ENCODE peak calls at places on chromosomes 13 and 19, in four cellular contexts. One of them, this sample, is unnamed.

GRCh38 chr19:7004313-7004931 is 16.8 kb downstream of the MBD3L2B start:
- DNase-seq in brain microvascular endothelial cell: peak
- DNase-seq in Peyer's patch: no peak
- DNase-seq in ovary: no peak
- DNase-seq in this sample: no peak

GRCh38 chr13:97537110-97537509 is 103.1 kb downstream of the RAP2A start:
- DNase-seq in brain microvascular endothelial cell: no peak
- DNase-seq in ovary: no peak
- DNase-seq in Peyer's patch: no peak
- DNase-seq in this sample: no peak

GRCh38 chr13:34437873-34438272 is 504.2 kb upstream of the NBEA start:
- DNase-seq in Peyer's patch: no peak
- DNase-seq in ovary: no peak
- DNase-seq in brain microvascular endothelial cell: no peak
- DNase-seq in this sample: no peak

GRCh38 chr13:25865391-25865790 is 186.4 kb downstream of the SHISA2 start:
- DNase-seq in Peyer's patch: no peak
- DNase-seq in ovary: no peak
- DNase-seq in brain microvascular endothelial cell: no peak
- DNase-seq in this sample: no peak

GRCh38 chr13:94345374-94346195 is 133.9 kb downstream of the DCT start:
- DNase-seq in brain microvascular endothelial cell: no peak
- DNase-seq in Peyer's patch: no peak
- DNase-seq in ovary: no peak
- DNase-seq in this sample: no peak

GRCh38 chr13:59531571-59532091 is 632.1 kb downstream of the DIAPH3 start:
- DNase-seq in ovary: peak
- DNase-seq in brain microvascular endothelial cell: peak
- DNase-seq in Peyer's patch: peak
- DNase-seq in this sample: peak

GRCh38 chr13:113905018-113905417 is 41.1 kb upstream of the GAS6 start:
- DNase-seq in ovary: peak
- DNase-seq in brain microvascular endothelial cell: no peak
- DNase-seq in Peyer's patch: no peak
- DNase-seq in this sample: no peak

GRCh38 chr13:113393226-113393571 is 29.3 kb upstream of the GRTP1 start:
- DNase-seq in brain microvascular endothelial cell: no peak
- DNase-seq in Peyer's patch: no peak
- DNase-seq in ovary: no peak
- DNase-seq in this sample: no peak

GRCh38 chr13:80226645-80227044 is 114.3 kb downstream of the SPRY2 start:
- DNase-seq in brain microvascular endothelial cell: no peak
- DNase-seq in Peyer's patch: no peak
- DNase-seq in ovary: no peak
- DNase-seq in this sample: no peak

GRCh38 chr13:113649212-113649611 is 8.8 kb downstream of the ATP4B start:
- DNase-seq in ovary: peak
- DNase-seq in brain microvascular endothelial cell: no peak
- DNase-seq in Peyer's patch: no peak
- DNase-seq in this sample: no peak

GRCh38 chr19:30064021-30064699 is 122.1 kb downstream of the URI1 start:
- DNase-seq in ovary: no peak
- DNase-seq in Peyer's patch: no peak
- DNase-seq in brain microvascular endothelial cell: no peak
- DNase-seq in this sample: no peak

GRCh38 chr19:16441661-16442071 is 30.1 kb downstream of the EPS15L1 start:
- DNase-seq in brain microvascular endothelial cell: no peak
- DNase-seq in Peyer's patch: no peak
- DNase-seq in ovary: no peak
- DNase-seq in this sample: no peak

GRCh38 chr19:33866696-33867095 is 70.0 kb downstream of the KCTD15 start:
- DNase-seq in Peyer's patch: no peak
- DNase-seq in brain microvascular endothelial cell: no peak
- DNase-seq in ovary: no peak
- DNase-seq in this sample: no peak

GRCh38 chr19:57248646-57249045 is 8.2 kb downstream of the ZNF805 start:
- DNase-seq in ovary: no peak
- DNase-seq in Peyer's patch: no peak
- DNase-seq in brain microvascular endothelial cell: no peak
- DNase-seq in this sample: no peak

GRCh38 chr19:2887391-2887914 is 13.3 kb upstream of the ZNF57 start:
- DNase-seq in ovary: peak
- DNase-seq in Peyer's patch: no peak
- DNase-seq in brain microvascular endothelial cell: peak
- DNase-seq in this sample: no peak

GRCh38 chr13:109494955-109495354 is 291.4 kb downstream of the IRS2 start:
- DNase-seq in brain microvascular endothelial cell: peak
- DNase-seq in Peyer's patch: no peak
- DNase-seq in ovary: no peak
- DNase-seq in this sample: no peak

GRCh38 chr13:102678339-102679122 is 16.3 kb downstream of the METTL21C start:
- DNase-seq in ovary: no peak
- DNase-seq in brain microvascular endothelial cell: no peak
- DNase-seq in Peyer's patch: no peak
- DNase-seq in this sample: no peak

GRCh38 chr13:39952244-39953233 is 297.1 kb downstream of the COG6 start:
- DNase-seq in brain microvascular endothelial cell: peak
- DNase-seq in Peyer's patch: no peak
- DNase-seq in ovary: no peak
- DNase-seq in this sample: peak

GRCh38 chr19:10604460-10604980 is 17.4 kb upstream of the AP1M2 start:
- DNase-seq in ovary: no peak
- DNase-seq in Peyer's patch: peak
- DNase-seq in brain microvascular endothelial cell: no peak
- DNase-seq in this sample: peak

GRCh38 chr13:33935969-33936368 is 118.0 kb downstream of the RFC3 start:
- DNase-seq in ovary: no peak
- DNase-seq in brain microvascular endothelial cell: no peak
- DNase-seq in Peyer's patch: no peak
- DNase-seq in this sample: no peak

GRCh38 chr13:112756511-112756966 is 66.7 kb downstream of the ATP11A start:
- DNase-seq in Peyer's patch: no peak
- DNase-seq in brain microvascular endothelial cell: no peak
- DNase-seq in ovary: no peak
- DNase-seq in this sample: no peak

GRCh38 chr13:44373247-44373600 is 400 bp upstream of the SERP2 start:
- DNase-seq in Peyer's patch: no peak
- DNase-seq in brain microvascular endothelial cell: no peak
- DNase-seq in ovary: peak
- DNase-seq in this sample: no peak

GRCh38 chr13:44371421-44371820 is 2.2 kb upstream of the SERP2 start:
- DNase-seq in Peyer's patch: no peak
- DNase-seq in brain microvascular endothelial cell: no peak
- DNase-seq in ovary: no peak
- DNase-seq in this sample: no peak

GRCh38 chr13:44378277-44378676 is 4.7 kb downstream of the SERP2 start:
- DNase-seq in ovary: no peak
- DNase-seq in Peyer's patch: no peak
- DNase-seq in brain microvascular endothelial cell: no peak
- DNase-seq in this sample: no peak

GRCh38 chr13:44373601-44374347 is at the start of gene SERP2:
- DNase-seq in Peyer's patch: no peak
- DNase-seq in ovary: peak
- DNase-seq in brain microvascular endothelial cell: no peak
- DNase-seq in this sample: peak

DNA sequence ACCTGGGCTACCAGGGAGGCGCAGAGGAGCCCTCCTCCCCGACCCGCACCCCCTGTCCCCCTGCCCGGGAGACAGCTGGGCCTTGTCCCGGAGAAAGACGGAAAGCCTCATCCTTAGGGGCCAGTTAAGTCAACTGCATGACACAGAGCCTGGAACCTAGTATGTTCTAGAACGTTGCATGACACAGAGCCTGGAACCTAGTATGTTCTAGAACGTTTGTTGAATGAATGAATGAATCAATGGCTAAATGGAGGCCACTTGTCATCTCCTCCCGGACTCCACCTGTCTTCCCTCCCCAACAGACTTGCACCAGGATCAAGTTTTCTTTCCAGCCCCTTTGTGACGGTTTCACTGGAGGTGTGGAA is 706 bp downstream of the SERP2 start:
- DNase-seq in Peyer's patch: no peak
- DNase-seq in brain microvascular endothelial cell: no peak
- DNase-seq in ovary: no peak
- DNase-seq in this sample: no peak
- H3K4me3 ChIP-seq in Peyer's patch: peak
- H3K4me3 ChIP-seq in brain microvascular endothelial cell: peak
- H3K4me3 ChIP-seq in ovary: peak
- H3K4me3 ChIP-seq in this sample: peak

DNA sequence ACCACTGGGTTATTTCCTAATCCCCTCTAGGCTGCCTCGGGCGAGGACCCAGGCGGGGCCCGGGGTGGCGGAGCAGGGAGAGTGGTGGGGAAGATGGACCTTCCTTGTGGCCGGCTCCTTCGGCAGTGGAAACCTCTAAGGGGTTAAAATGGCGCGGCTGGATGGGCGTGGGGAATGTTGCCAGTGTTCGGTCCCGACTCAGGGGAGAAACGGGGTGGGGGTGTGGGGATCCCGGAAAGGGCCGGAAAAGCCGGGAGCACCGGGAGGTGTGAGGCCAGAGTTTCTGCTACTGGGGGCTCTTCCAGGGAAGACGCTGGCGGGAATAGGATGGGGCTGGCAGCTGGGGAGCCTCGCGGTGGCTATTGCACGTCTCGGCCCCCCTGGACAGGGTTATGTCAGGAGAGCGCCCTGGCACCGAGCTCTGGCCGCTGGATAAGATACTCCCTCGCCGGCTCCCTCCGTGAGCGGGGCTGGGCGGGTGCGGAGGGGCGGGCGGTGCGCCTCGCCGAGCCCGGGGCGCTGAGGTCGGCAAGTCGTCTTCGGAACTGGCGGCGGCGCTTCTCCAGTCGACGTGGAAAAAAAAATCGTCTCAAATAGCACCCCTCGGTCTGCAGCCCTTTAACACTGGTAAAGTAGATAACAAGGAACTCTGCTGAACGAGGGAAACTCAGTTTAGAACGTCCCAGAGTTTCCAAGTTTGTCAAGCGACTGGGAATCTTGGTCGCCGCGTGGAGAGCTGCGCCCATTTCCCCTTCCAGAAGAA is 114.9 kb downstream of the KCNRG start:
- DNase-seq in ovary: peak
- DNase-seq in Peyer's patch: peak
- DNase-seq in brain microvascular endothelial cell: no peak
- DNase-seq in this sample: peak
- H3K4me3 ChIP-seq in ovary: peak
- H3K4me3 ChIP-seq in Peyer's patch: peak
- H3K4me3 ChIP-seq in brain microvascular endothelial cell: peak
- H3K4me3 ChIP-seq in this sample: peak

DNA sequence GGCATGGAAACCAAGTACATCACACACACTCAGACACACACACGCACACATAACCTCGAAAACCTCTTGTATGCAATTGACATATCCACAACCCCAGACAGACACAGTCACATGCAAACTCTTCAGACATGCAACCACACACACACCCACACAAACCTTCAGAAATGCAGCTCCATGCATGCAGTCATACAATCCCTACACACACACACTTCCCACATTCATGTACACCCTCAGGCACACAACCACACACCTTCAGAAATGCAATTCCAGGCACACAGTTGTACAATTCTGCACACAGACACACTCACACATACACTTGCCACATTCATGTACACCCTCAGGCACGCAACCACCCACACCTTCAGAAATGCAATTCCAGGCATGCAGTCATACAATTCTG is 1.3 kb downstream of the SLC1A6 start:
- DNase-seq in brain microvascular endothelial cell: no peak
- DNase-seq in Peyer's patch: no peak
- DNase-seq in ovary: no peak
- DNase-seq in this sample: no peak
- H3K4me3 ChIP-seq in brain microvascular endothelial cell: no peak
- H3K4me3 ChIP-seq in Peyer's patch: no peak
- H3K4me3 ChIP-seq in ovary: no peak
- H3K4me3 ChIP-seq in this sample: no peak

DNA sequence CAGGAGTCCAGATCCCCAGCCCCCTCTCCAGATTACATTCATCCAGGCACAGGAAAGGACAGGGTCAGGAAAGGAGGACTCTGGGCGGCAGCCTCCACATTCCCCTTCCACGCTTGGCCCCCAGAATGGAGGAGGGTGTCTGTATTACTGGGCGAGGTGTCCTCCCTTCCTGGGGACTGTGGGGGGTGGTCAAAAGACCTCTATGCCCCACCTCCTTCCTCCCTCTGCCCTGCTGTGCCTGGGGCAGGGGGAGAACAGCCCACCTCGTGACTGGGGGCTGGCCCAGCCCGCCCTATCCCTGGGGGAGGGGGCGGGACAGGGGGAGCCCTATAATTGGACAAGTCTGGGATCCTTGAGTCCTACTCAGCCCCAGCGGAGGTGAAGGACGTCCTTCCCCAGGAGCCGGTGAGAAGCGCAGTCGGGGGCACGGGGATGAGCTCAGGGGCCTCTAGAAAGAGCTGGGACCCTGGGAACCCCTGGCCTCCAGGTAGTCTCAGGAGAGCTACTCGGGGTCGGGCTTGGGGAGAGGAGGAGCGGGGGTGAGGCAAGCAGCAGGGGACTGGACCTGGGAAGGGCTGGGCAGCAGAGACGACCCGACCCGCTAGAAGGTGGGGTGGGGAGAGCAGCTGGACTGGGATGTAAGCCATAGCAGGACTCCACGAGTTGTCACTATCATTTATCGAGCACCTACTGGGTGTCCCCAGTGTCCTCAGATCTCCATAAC is at the start of gene APOE:
- DNase-seq in brain microvascular endothelial cell: no peak
- DNase-seq in Peyer's patch: no peak
- DNase-seq in ovary: peak
- DNase-seq in this sample: no peak
- H3K4me3 ChIP-seq in brain microvascular endothelial cell: peak
- H3K4me3 ChIP-seq in Peyer's patch: peak
- H3K4me3 ChIP-seq in ovary: peak
- H3K4me3 ChIP-seq in this sample: peak

GRCh38 chr13:24328145-24328544 is 18.8 kb downstream of the C1QTNF9 start:
- DNase-seq in Peyer's patch: no peak
- DNase-seq in ovary: no peak
- DNase-seq in brain microvascular endothelial cell: no peak
- DNase-seq in this sample: no peak
- H3K4me3 ChIP-seq in Peyer's patch: no peak
- H3K4me3 ChIP-seq in ovary: no peak
- H3K4me3 ChIP-seq in brain microvascular endothelial cell: peak
- H3K4me3 ChIP-seq in this sample: no peak

GRCh38 chr19:18110833-18111232 is 13.3 kb downstream of the MAST3 start:
- DNase-seq in ovary: no peak
- DNase-seq in Peyer's patch: no peak
- DNase-seq in brain microvascular endothelial cell: no peak
- DNase-seq in this sample: no peak
- H3K4me3 ChIP-seq in ovary: no peak
- H3K4me3 ChIP-seq in Peyer's patch: peak
- H3K4me3 ChIP-seq in brain microvascular endothelial cell: peak
- H3K4me3 ChIP-seq in this sample: peak

GRCh38 chr19:54464044-54464623 is 556 bp upstream of the LENG9 start:
- DNase-seq in Peyer's patch: peak
- DNase-seq in brain microvascular endothelial cell: peak
- DNase-seq in ovary: peak
- DNase-seq in this sample: peak

GRCh38 chr19:54462713-54463530 is 656 bp downstream of the LENG9 start:
- DNase-seq in Peyer's patch: peak
- DNase-seq in brain microvascular endothelial cell: peak
- DNase-seq in ovary: peak
- DNase-seq in this sample: peak

GRCh38 chr19:54464624-54465266 is 1.2 kb upstream of the LENG9 start:
- DNase-seq in Peyer's patch: peak
- DNase-seq in ovary: peak
- DNase-seq in brain microvascular endothelial cell: peak
- DNase-seq in this sample: peak

GRCh38 chr19:54463531-54464043 is at the start of gene LENG9:
- DNase-seq in ovary: peak
- DNase-seq in Peyer's patch: peak
- DNase-seq in brain microvascular endothelial cell: peak
- DNase-seq in this sample: peak

GRCh38 chr19:54465367-54466109 is 2.0 kb upstream of the LENG9 start:
- DNase-seq in ovary: peak
- DNase-seq in brain microvascular endothelial cell: no peak
- DNase-seq in Peyer's patch: no peak
- DNase-seq in this sample: no peak
- H3K4me3 ChIP-seq in ovary: no peak
- H3K4me3 ChIP-seq in brain microvascular endothelial cell: no peak
- H3K4me3 ChIP-seq in Peyer's patch: peak
- H3K4me3 ChIP-seq in this sample: no peak

This sample was measured in heart right ventricle.